ENCODE peak calls at places on chromosome X, in ten cellular contexts. One of them, this sample, is unnamed.
A peak's percentile ranks its signal among the peaks of the same experiment; 100 is the strongest.

GRCh38 chrX:140362861-140363260 is 142.0 kb downstream of the SOX3 start:
- DNase-seq in tibial artery: no peak
- DNase-seq in stomach: no peak
- DNase-seq in H9: no peak
- DNase-seq in lung: no peak
- DNase-seq in fibroblast of the aortic adventitia: no peak
- DNase-seq in choroid plexus epithelial cell: no peak
- DNase-seq in GM13976: no peak
- DNase-seq in B cell: no peak
- DNase-seq in OCI-LY7: no peak
- DNase-seq in this sample: no peak

GRCh38 chrX:40173662-40174593 is 76.2 kb upstream of the BCOR start:
- DNase-seq in tibial artery: no peak
- DNase-seq in stomach: peak; percentile 86
- DNase-seq in H9: peak; percentile 68
- DNase-seq in lung: peak; percentile 68
- DNase-seq in fibroblast of the aortic adventitia: no peak
- DNase-seq in choroid plexus epithelial cell: peak; percentile 42
- DNase-seq in GM13976: no peak
- DNase-seq in B cell: no peak
- DNase-seq in OCI-LY7: peak; percentile 71
- DNase-seq in this sample: peak; percentile 86

GRCh38 chrX:45669715-45670360 is 469.2 kb upstream of the DIPK2B start:
- DNase-seq in tibial artery: no peak
- DNase-seq in stomach: no peak
- DNase-seq in H9: no peak
- DNase-seq in lung: no peak
- DNase-seq in fibroblast of the aortic adventitia: peak; percentile 55
- DNase-seq in choroid plexus epithelial cell: peak; percentile 43
- DNase-seq in GM13976: no peak
- DNase-seq in B cell: no peak
- DNase-seq in OCI-LY7: no peak
- DNase-seq in this sample: no peak

GRCh38 chrX:105375816-105376215 is 155.3 kb upstream of the TEX13A start:
- DNase-seq in tibial artery: no peak
- DNase-seq in stomach: no peak
- DNase-seq in H9: no peak
- DNase-seq in lung: no peak
- DNase-seq in fibroblast of the aortic adventitia: peak; percentile 43
- DNase-seq in choroid plexus epithelial cell: peak; percentile 85
- DNase-seq in GM13976: no peak
- DNase-seq in B cell: no peak
- DNase-seq in OCI-LY7: no peak
- DNase-seq in this sample: no peak

GRCh38 chrX:10010686-10011085 is 43.5 kb downstream of the CLDN34 start:
- DNase-seq in tibial artery: no peak
- DNase-seq in stomach: no peak
- DNase-seq in H9: no peak
- DNase-seq in lung: no peak
- DNase-seq in fibroblast of the aortic adventitia: no peak
- DNase-seq in choroid plexus epithelial cell: peak; percentile 62
- DNase-seq in GM13976: no peak
- DNase-seq in B cell: no peak
- DNase-seq in OCI-LY7: no peak
- DNase-seq in this sample: no peak

GRCh38 chrX:70509078-70509477 is 64.4 kb downstream of the DLG3 start:
- DNase-seq in tibial artery: no peak
- DNase-seq in stomach: no peak
- DNase-seq in H9: no peak
- DNase-seq in lung: no peak
- DNase-seq in fibroblast of the aortic adventitia: no peak
- DNase-seq in choroid plexus epithelial cell: no peak
- DNase-seq in GM13976: no peak
- DNase-seq in B cell: no peak
- DNase-seq in OCI-LY7: no peak
- DNase-seq in this sample: no peak

GRCh38 chrX:19682712-19683331 is 167.5 kb upstream of the MAP3K15 start:
- DNase-seq in tibial artery: peak; percentile 51
- DNase-seq in stomach: peak; percentile 55
- DNase-seq in H9: peak; percentile 49
- DNase-seq in lung: peak; percentile 34
- DNase-seq in fibroblast of the aortic adventitia: peak; percentile 87
- DNase-seq in choroid plexus epithelial cell: peak; percentile 96
- DNase-seq in GM13976: peak; percentile 28
- DNase-seq in B cell: no peak
- DNase-seq in OCI-LY7: no peak
- DNase-seq in this sample: peak; percentile 91

GRCh38 chrX:54615109-54615508 is 85.1 kb downstream of the GNL3L start:
- DNase-seq in tibial artery: no peak
- DNase-seq in stomach: no peak
- DNase-seq in H9: no peak
- DNase-seq in lung: no peak
- DNase-seq in fibroblast of the aortic adventitia: no peak
- DNase-seq in choroid plexus epithelial cell: no peak
- DNase-seq in GM13976: no peak
- DNase-seq in B cell: no peak
- DNase-seq in OCI-LY7: no peak
- DNase-seq in this sample: no peak

GRCh38 chrX:17456526-17456925 is 81.5 kb downstream of the NHS start:
- DNase-seq in tibial artery: no peak
- DNase-seq in stomach: no peak
- DNase-seq in H9: no peak
- DNase-seq in lung: no peak
- DNase-seq in fibroblast of the aortic adventitia: no peak
- DNase-seq in choroid plexus epithelial cell: no peak
- DNase-seq in GM13976: no peak
- DNase-seq in B cell: no peak
- DNase-seq in OCI-LY7: no peak
- DNase-seq in this sample: no peak

GRCh38 chrX:43618376-43619205 is 37.5 kb upstream of the MAOA start:
- DNase-seq in tibial artery: no peak
- DNase-seq in stomach: no peak
- DNase-seq in H9: peak; percentile 76
- DNase-seq in lung: no peak
- DNase-seq in fibroblast of the aortic adventitia: no peak
- DNase-seq in choroid plexus epithelial cell: no peak
- DNase-seq in GM13976: no peak
- DNase-seq in B cell: no peak
- DNase-seq in OCI-LY7: no peak
- DNase-seq in this sample: no peak

GRCh38 chrX:2483398-2483797 is 17.4 kb downstream of the DHRSX start:
- DNase-seq in tibial artery: no peak
- DNase-seq in stomach: no peak
- DNase-seq in H9: no peak
- DNase-seq in lung: no peak
- DNase-seq in fibroblast of the aortic adventitia: no peak
- DNase-seq in choroid plexus epithelial cell: no peak
- DNase-seq in GM13976: no peak
- DNase-seq in B cell: no peak
- DNase-seq in OCI-LY7: no peak
- DNase-seq in this sample: no peak

GRCh38 chrX:71103110-71103983 is 3.2 kb downstream of the CXorf65 start:
- DNase-seq in tibial artery: no peak
- DNase-seq in stomach: peak; percentile 34
- DNase-seq in H9: peak; percentile 56
- DNase-seq in lung: no peak
- DNase-seq in fibroblast of the aortic adventitia: no peak
- DNase-seq in choroid plexus epithelial cell: no peak
- DNase-seq in GM13976: peak; percentile 65
- DNase-seq in B cell: peak; percentile 57
- DNase-seq in OCI-LY7: peak; percentile 60
- DNase-seq in this sample: peak; percentile 80

GRCh38 chrX:8627796-8628195 is 104.1 kb downstream of the ANOS1 start:
- DNase-seq in tibial artery: no peak
- DNase-seq in stomach: no peak
- DNase-seq in H9: no peak
- DNase-seq in lung: no peak
- DNase-seq in fibroblast of the aortic adventitia: no peak
- DNase-seq in choroid plexus epithelial cell: no peak
- DNase-seq in GM13976: no peak
- DNase-seq in B cell: no peak
- DNase-seq in OCI-LY7: no peak
- DNase-seq in this sample: no peak

GRCh38 chrX:18591834-18592233 is 80.1 kb downstream of the RS1 start:
- DNase-seq in tibial artery: no peak
- DNase-seq in stomach: no peak
- DNase-seq in H9: no peak
- DNase-seq in lung: no peak
- DNase-seq in fibroblast of the aortic adventitia: no peak
- DNase-seq in choroid plexus epithelial cell: no peak
- DNase-seq in GM13976: no peak
- DNase-seq in B cell: no peak
- DNase-seq in OCI-LY7: no peak
- DNase-seq in this sample: no peak

GRCh38 chrX:19888419-19888879 is 1.0 kb upstream of the SH3KBP1 start:
- DNase-seq in tibial artery: peak; percentile 24
- DNase-seq in stomach: no peak
- DNase-seq in H9: no peak
- DNase-seq in lung: no peak
- DNase-seq in fibroblast of the aortic adventitia: peak; percentile 79
- DNase-seq in choroid plexus epithelial cell: peak; percentile 85
- DNase-seq in GM13976: peak; percentile 52
- DNase-seq in B cell: peak; percentile 50
- DNase-seq in OCI-LY7: peak; percentile 73
- DNase-seq in this sample: peak; percentile 43

GRCh38 chrX:110944793-110945466 is 149.3 kb upstream of the CHRDL1 start:
- DNase-seq in tibial artery: no peak
- DNase-seq in stomach: peak; percentile 45
- DNase-seq in H9: peak; percentile 56
- DNase-seq in lung: no peak
- DNase-seq in fibroblast of the aortic adventitia: peak; percentile 10
- DNase-seq in choroid plexus epithelial cell: no peak
- DNase-seq in GM13976: peak; percentile 6
- DNase-seq in B cell: no peak
- DNase-seq in OCI-LY7: no peak
- DNase-seq in this sample: no peak

GRCh38 chrX:29172880-29173279 is 585.6 kb downstream of the IL1RAPL1 start:
- DNase-seq in tibial artery: no peak
- DNase-seq in stomach: no peak
- DNase-seq in H9: no peak
- DNase-seq in lung: no peak
- DNase-seq in fibroblast of the aortic adventitia: peak; percentile 66
- DNase-seq in choroid plexus epithelial cell: peak; percentile 55
- DNase-seq in GM13976: no peak
- DNase-seq in B cell: no peak
- DNase-seq in OCI-LY7: no peak
- DNase-seq in this sample: no peak

GRCh38 chrX:48972214-48973164 is 845 bp upstream of the KCND1 start:
- DNase-seq in tibial artery: peak; percentile 39
- DNase-seq in stomach: peak; percentile 40
- DNase-seq in H9: peak; percentile 73
- DNase-seq in lung: peak; percentile 34
- DNase-seq in fibroblast of the aortic adventitia: peak; percentile 50
- DNase-seq in choroid plexus epithelial cell: peak; percentile 57
- DNase-seq in GM13976: peak; percentile 57
- DNase-seq in B cell: peak; percentile 58
- DNase-seq in OCI-LY7: no peak
- DNase-seq in this sample: peak; percentile 52

GRCh38 chrX:37652053-37652452 is 33.5 kb upstream of the XK start:
- DNase-seq in tibial artery: no peak
- DNase-seq in stomach: no peak
- DNase-seq in H9: peak; percentile 29
- DNase-seq in lung: no peak
- DNase-seq in fibroblast of the aortic adventitia: no peak
- DNase-seq in choroid plexus epithelial cell: no peak
- DNase-seq in GM13976: no peak
- DNase-seq in B cell: no peak
- DNase-seq in OCI-LY7: no peak
- DNase-seq in this sample: peak; percentile 9

GRCh38 chrX:108735087-108735679 is 1.2 kb downstream of the IRS4 start:
- DNase-seq in tibial artery: no peak
- DNase-seq in stomach: no peak
- DNase-seq in H9: peak; percentile 70
- DNase-seq in lung: no peak
- DNase-seq in fibroblast of the aortic adventitia: no peak
- DNase-seq in choroid plexus epithelial cell: no peak
- DNase-seq in GM13976: peak; percentile 18
- DNase-seq in B cell: peak; percentile 23
- DNase-seq in OCI-LY7: no peak
- DNase-seq in this sample: no peak
- TF ChIP-seq CTCF in tibial artery: no peak
- TF ChIP-seq CTCF in stomach: no peak
- TF ChIP-seq CTCF in H9: peak; percentile 64
- TF ChIP-seq CTCF in lung: no peak
- TF ChIP-seq CTCF in fibroblast of the aortic adventitia: no peak
- TF ChIP-seq CTCF in choroid plexus epithelial cell: no peak
- TF ChIP-seq CTCF in GM13976: no peak
- TF ChIP-seq CTCF in B cell: no peak
- TF ChIP-seq CTCF in OCI-LY7: no peak
- TF ChIP-seq CTCF in this sample: no peak

DNA sequence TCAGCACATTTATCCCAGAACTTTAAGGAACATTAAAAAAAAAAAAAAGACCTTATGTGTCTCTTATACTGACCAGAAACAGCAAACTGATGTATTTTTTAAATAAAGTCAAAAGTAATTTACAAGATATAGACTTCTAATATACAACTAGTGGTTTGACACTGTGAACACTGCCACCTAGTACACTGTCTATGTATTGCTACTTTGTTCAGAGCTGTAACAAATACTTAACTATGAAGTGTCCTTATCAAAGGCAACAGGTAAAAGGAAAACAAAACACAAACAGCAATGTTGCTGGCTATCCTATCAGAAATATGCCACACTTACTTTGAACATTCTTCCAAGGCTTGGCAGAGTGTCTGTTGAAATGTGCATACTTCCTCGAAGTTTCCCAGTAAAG is 60.4 kb downstream of the CD40LG start:
- DNase-seq in tibial artery: no peak
- DNase-seq in stomach: no peak
- DNase-seq in H9: no peak
- DNase-seq in lung: no peak
- DNase-seq in fibroblast of the aortic adventitia: peak; percentile 21
- DNase-seq in choroid plexus epithelial cell: peak; percentile 43
- DNase-seq in GM13976: no peak
- DNase-seq in B cell: no peak
- DNase-seq in OCI-LY7: peak; percentile 14
- DNase-seq in this sample: no peak
- TF ChIP-seq CTCF in tibial artery: peak; percentile 9
- TF ChIP-seq CTCF in stomach: no peak
- TF ChIP-seq CTCF in H9: peak; percentile 51
- TF ChIP-seq CTCF in lung: no peak
- TF ChIP-seq CTCF in fibroblast of the aortic adventitia: peak; percentile 49
- TF ChIP-seq CTCF in choroid plexus epithelial cell: peak; percentile 49
- TF ChIP-seq CTCF in GM13976: peak; percentile 21
- TF ChIP-seq CTCF in B cell: peak; percentile 50
- TF ChIP-seq CTCF in OCI-LY7: peak; percentile 72
- TF ChIP-seq CTCF in this sample: peak; percentile 55

GRCh38 chrX:66018585-66019309 is 21.1 kb downstream of the VSIG4 start:
- DNase-seq in tibial artery: no peak
- DNase-seq in stomach: no peak
- DNase-seq in H9: no peak
- DNase-seq in lung: no peak
- DNase-seq in fibroblast of the aortic adventitia: no peak
- DNase-seq in choroid plexus epithelial cell: no peak
- DNase-seq in GM13976: no peak
- DNase-seq in B cell: no peak
- DNase-seq in OCI-LY7: no peak
- DNase-seq in this sample: no peak
- TF ChIP-seq CTCF in tibial artery: no peak
- TF ChIP-seq CTCF in stomach: no peak
- TF ChIP-seq CTCF in H9: no peak
- TF ChIP-seq CTCF in lung: no peak
- TF ChIP-seq CTCF in fibroblast of the aortic adventitia: no peak
- TF ChIP-seq CTCF in choroid plexus epithelial cell: no peak
- TF ChIP-seq CTCF in GM13976: no peak
- TF ChIP-seq CTCF in B cell: no peak
- TF ChIP-seq CTCF in OCI-LY7: no peak
- TF ChIP-seq CTCF in this sample: no peak

GRCh38 chrX:12269484-12269883 is 131.2 kb downstream of the FRMPD4 start:
- DNase-seq in tibial artery: no peak
- DNase-seq in stomach: no peak
- DNase-seq in H9: no peak
- DNase-seq in lung: no peak
- DNase-seq in fibroblast of the aortic adventitia: peak; percentile 5
- DNase-seq in choroid plexus epithelial cell: no peak
- DNase-seq in GM13976: no peak
- DNase-seq in B cell: no peak
- DNase-seq in OCI-LY7: no peak
- DNase-seq in this sample: no peak
- TF ChIP-seq CTCF in tibial artery: no peak
- TF ChIP-seq CTCF in stomach: no peak
- TF ChIP-seq CTCF in H9: no peak
- TF ChIP-seq CTCF in lung: no peak
- TF ChIP-seq CTCF in fibroblast of the aortic adventitia: no peak
- TF ChIP-seq CTCF in choroid plexus epithelial cell: no peak
- TF ChIP-seq CTCF in GM13976: no peak
- TF ChIP-seq CTCF in B cell: no peak
- TF ChIP-seq CTCF in OCI-LY7: no peak
- TF ChIP-seq CTCF in this sample: no peak

This sample was measured in activated CD8-positive, alpha-beta T cell treated with anti-CD3 and anti-CD28 coated beads for 36 hours.